ENCODE peak calls at places on chromosomes 16 and 17, in eight cellular contexts. E is A549, P is endothelial cell of umbilical vein, X is H1, Q is HCT116, Z is K562, J is GM12878, M is HepG2. O is an unnamed sample.

GRCh38 chr16:19672378-19672777 is 45.6 kb downstream of the KNOP1 start:
- DNase-seq in E (no peak), P (no peak), X (no peak), Q (no peak), Z (no peak), J (no peak), M (no peak), O (no peak)

GRCh38 chr17:45081046-45081703 is 20.1 kb downstream of the NMT1 start:
- DNase-seq in E (no peak), P (no peak), X (no peak), Q (no peak), Z (no peak), J (no peak), M (no peak), O (no peak)

GRCh38 chr17:35117984-35118383 is 1.7 kb downstream of the RAD51D start:
- DNase-seq in E (peak; percentile 65), P (no peak), X (no peak), Q (no peak), Z (no peak), J (peak; percentile 45), M (peak; percentile 19), O (peak; percentile 82)

GRCh38 chr16:83285921-83286320 is 521.9 kb upstream of the HSBP1 start:
- DNase-seq in E (no peak), P (no peak), X (no peak), Q (no peak), Z (no peak), J (no peak), M (no peak), O (no peak)

GRCh38 chr17:31856750-31857149 is 2.3 kb downstream of the COPRS start:
- DNase-seq in E (no peak), P (no peak), X (no peak), Q (no peak), Z (no peak), J (no peak), M (no peak), O (no peak)

GRCh38 chr16:86515420-86515779 is 5.1 kb downstream of the FOXF1 start:
- DNase-seq in E (no peak), P (no peak), X (peak; percentile 75), Q (no peak), Z (no peak), J (no peak), M (no peak), O (no peak)

GRCh38 chr17:4772235-4772613 is 538 bp downstream of the TM4SF5 start:
- DNase-seq in E (no peak), P (no peak), X (no peak), Q (no peak), Z (no peak), J (no peak), M (no peak), O (no peak)

GRCh38 chr16:70677499-70678120 is 8.2 kb downstream of the MTSS2 start:
- DNase-seq in E (no peak), P (no peak), X (no peak), Q (no peak), Z (no peak), J (no peak), M (no peak), O (no peak)

GRCh38 chr17:8056232-8056975 is 17.5 kb downstream of the ALOX15B start:
- DNase-seq in E (no peak), P (peak; percentile 89), X (no peak), Q (no peak), Z (no peak), J (peak; percentile 44), M (peak; percentile 93), O (peak; percentile 96)

GRCh38 chr17:72176516-72176851 is 55.7 kb downstream of the SOX9 start:
- DNase-seq in E (no peak), P (no peak), X (no peak), Q (no peak), Z (no peak), J (no peak), M (no peak), O (no peak)

GRCh38 chr17:82199496-82199895 is 13.1 kb downstream of the CCDC57 start:
- DNase-seq in E (no peak), P (no peak), X (no peak), Q (no peak), Z (no peak), J (no peak), M (no peak), O (no peak)

GRCh38 chr17:40545660-40546059 is 19.6 kb downstream of the CCR7 start:
- DNase-seq in E (no peak), P (no peak), X (no peak), Q (no peak), Z (no peak), J (no peak), M (no peak), O (no peak)

GRCh38 chr17:29664743-29665479 is 42.2 kb upstream of the CORO6 start:
- DNase-seq in E (peak; percentile 29), P (peak; percentile 93), X (no peak), Q (peak; percentile 60), Z (peak; percentile 31), J (no peak), M (no peak), O (no peak)

GRCh38 chr16:81280393-81280792 is 34.4 kb upstream of the GAN start:
- DNase-seq in E (no peak), P (peak; percentile 83), X (no peak), Q (no peak), Z (no peak), J (no peak), M (no peak), O (no peak)

GRCh38 chr16:73878616-73879015 is 418.0 kb upstream of the PSMD7 start:
- DNase-seq in E (peak; percentile 78), P (peak; percentile 65), X (no peak), Q (peak; percentile 52), Z (no peak), J (peak; percentile 3), M (peak; percentile 58), O (peak; percentile 67)

GRCh38 chr16:15604460-15605390 is 38.2 kb downstream of the MARF1 start:
- DNase-seq in E (no peak), P (no peak), X (no peak), Q (no peak), Z (no peak), J (no peak), M (no peak), O (no peak)

GRCh38 chr16:15608398-15609285 is 34.3 kb downstream of the MARF1 start:
- DNase-seq in E (no peak), P (no peak), X (no peak), Q (no peak), Z (no peak), J (no peak), M (peak; percentile 90), O (no peak)

GRCh38 chr16:15607700-15608396 is 35.1 kb downstream of the MARF1 start:
- DNase-seq in E (no peak), P (no peak), X (no peak), Q (no peak), Z (no peak), J (no peak), M (peak; percentile 67), O (peak; percentile 29)

GRCh38 chr16:15606521-15607220 is 36.3 kb downstream of the MARF1 start:
- DNase-seq in E (no peak), P (no peak), X (no peak), Q (no peak), Z (no peak), J (no peak), M (no peak), O (no peak)

GRCh38 chr16:15605869-15606520 is 37.0 kb downstream of the MARF1 start:
- DNase-seq in E (no peak), P (no peak), X (no peak), Q (no peak), Z (no peak), J (no peak), M (no peak), O (no peak)
- TF ChIP-seq MAX in E (no peak), P (no peak), X (no peak), Q (no peak), Z (no peak), J (no peak), M (no peak), O (no peak)

DNA sequence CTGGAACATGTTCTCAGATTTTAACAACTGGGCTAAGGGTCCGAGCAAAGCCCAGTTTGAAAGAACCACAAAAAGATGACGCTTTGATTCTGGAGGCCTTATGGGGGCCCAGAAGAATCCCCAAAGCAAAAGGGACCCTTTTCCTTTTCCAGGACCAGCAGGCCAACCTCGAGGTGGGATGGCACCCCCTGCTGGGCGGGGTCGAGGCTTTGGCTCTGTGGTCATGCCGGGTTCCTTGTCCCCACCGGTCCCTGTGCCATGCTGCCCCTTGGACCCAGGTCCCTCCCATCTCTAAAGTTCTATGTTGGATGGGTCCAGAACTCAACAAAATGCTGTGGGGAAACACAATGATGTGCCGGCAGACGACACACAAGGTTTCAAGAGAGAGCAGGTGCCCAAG is 30.9 kb downstream of the TMEM204 start:
- DNase-seq in E (no peak), P (no peak), X (no peak), Q (no peak), Z (peak; percentile 58), J (no peak), M (no peak), O (peak; percentile 29)
- TF ChIP-seq CTCF in E (peak; percentile 9), P (peak; percentile 28), X (no peak), Q (peak; percentile 25), Z (peak; percentile 54), J (peak; percentile 28), M (peak; percentile 59), O (peak; percentile 23)

DNA sequence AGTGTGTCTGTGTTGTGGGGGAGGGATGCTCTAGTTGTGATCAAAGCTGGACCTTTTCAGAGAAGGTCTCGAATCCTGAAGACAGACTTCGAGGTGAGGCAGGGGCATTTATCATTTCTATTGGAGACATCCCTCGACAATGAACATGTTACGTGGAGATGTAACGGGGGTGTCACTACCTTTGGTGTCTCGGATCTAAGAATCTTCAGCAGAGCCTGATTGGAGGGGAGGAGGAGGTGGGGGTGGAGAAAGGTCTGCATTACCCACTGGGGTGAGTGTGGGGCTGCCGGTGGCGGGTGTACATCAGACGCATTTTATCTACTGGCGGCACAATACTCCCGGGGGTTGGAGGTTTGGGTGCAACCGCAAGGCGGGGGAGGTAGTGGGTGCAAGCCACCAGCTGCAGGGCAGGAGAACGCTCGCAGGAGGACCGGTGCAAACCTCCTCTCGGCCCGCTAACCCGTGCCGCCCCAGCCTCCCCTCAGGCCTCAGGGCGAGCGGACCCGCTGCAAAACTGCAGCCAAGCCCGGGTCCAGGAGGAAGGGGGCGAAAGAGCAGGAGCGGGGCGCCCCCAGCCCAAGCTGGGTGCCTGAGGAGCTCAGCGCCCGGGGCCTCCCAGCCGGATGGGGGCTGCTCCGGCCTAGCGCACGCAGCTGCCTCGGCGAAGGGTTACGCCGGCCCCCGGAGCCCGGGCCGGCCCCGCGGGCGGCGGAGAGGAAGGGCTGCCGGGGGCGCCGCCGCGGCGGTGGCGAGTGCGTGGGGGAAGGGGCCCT is 735 bp downstream of the ZNF652 start:
- DNase-seq in E (peak; percentile 47), P (peak; percentile 67), X (peak; percentile 68), Q (no peak), Z (peak; percentile 50), J (peak; percentile 48), M (peak; percentile 62), O (peak; percentile 97)
- TF ChIP-seq POLR2A in E (peak; percentile 30), P (no peak), X (no peak), Q (no peak), Z (peak; percentile 42), J (peak; percentile 53), M (peak; percentile 58), O (no peak)

DNA sequence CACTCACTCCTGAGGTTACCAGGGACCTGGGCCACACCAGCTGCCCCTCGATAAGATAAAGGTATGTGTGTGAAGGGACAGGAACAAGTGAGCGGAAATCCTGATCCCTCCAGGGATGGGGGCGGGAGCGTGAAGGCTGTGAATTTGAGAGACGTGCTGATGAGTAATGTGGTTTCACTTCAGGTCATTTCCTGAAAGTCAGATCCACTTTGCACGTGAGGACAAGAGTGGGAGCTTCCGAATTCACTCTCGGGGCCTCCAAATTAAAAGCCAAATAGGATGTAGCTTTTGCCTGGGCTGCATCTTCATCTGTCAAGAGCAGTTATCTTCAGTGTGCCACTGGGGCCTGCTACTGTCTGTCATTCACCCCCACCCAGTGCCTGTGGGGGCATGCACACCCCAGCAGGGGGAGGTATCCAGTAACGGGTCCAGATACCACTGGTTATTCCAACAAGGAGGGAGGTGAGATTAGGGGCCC is 87.4 kb upstream of the LHX1 start:
- DNase-seq in E (peak; percentile 43), P (peak; percentile 59), X (no peak), Q (peak; percentile 51), Z (peak; percentile 56), J (peak; percentile 49), M (no peak), O (peak; percentile 21)
- TF ChIP-seq MAX in E (no peak), P (no peak), X (no peak), Q (no peak), Z (no peak), J (no peak), M (no peak), O (no peak)

O was measured in NB4.